ENCODE peak calls at places on chromosome 12, in ten cellular contexts. S is ELR; T is stimulated activated CD4-positive, alpha-beta T cell treated with anti-CD3 and anti-CD28 coated beads, Interleukin-15, amount 100 ng/mL, for 1 hour; I is NCI-H524; U is activated T-helper 1 cell treated with anti-CD3 and anti-CD28 coated beads, Interleukin-2, amount 50 U/mL, for 16 hours; M is amniotic stem cell; X is smooth muscle cell of the brain vasculature; L is activated T-cell treated with anti-CD3 and anti-CD28 coated beads for 1 hour; A is lower lobe of right lung; W is PC-9. O is an unnamed sample.

GRCh38 chr12:2332947-2333346 is 280.2 kb downstream of the CACNA1C start:
- DNase-seq in T (no peak), M (no peak), I (no peak), L (no peak), S (no peak), A (no peak), X (no peak), W (no peak), U (no peak), O (no peak)

GRCh38 chr12:131827961-131828534 is at the start of gene MMP17:
- DNase-seq in L (no peak), A (no peak), S (peak; percentile 84), M (peak; percentile 44), U (no peak), I (peak; percentile 52), T (no peak), X (no peak), W (no peak), O (peak; percentile 43)

GRCh38 chr12:109466821-109467220 is 10.3 kb downstream of the KCTD10 start:
- DNase-seq in T (no peak), X (no peak), W (no peak), M (no peak), I (no peak), U (no peak), A (no peak), S (no peak), L (no peak), O (no peak)

GRCh38 chr12:101839324-101840283 is 8.8 kb upstream of the GNPTAB start:
- DNase-seq in T (peak; percentile 25), M (no peak), A (no peak), W (no peak), U (peak; percentile 46), I (peak; percentile 51), S (peak; percentile 76), L (peak; percentile 57), X (peak; percentile 26), O (peak; percentile 68)

GRCh38 chr12:120903382-120903817 is 758 bp downstream of the SPPL3 start:
- DNase-seq in S (peak; percentile 74), L (peak; percentile 35), A (peak; percentile 80), I (peak; percentile 19), T (peak; percentile 38), X (no peak), U (peak; percentile 44), M (no peak), W (peak; percentile 55), O (peak; percentile 53)

GRCh38 chr12:77571127-77571526 is 259.6 kb upstream of the NAV3 start:
- DNase-seq in X (no peak), S (no peak), M (no peak), L (no peak), W (no peak), I (no peak), T (no peak), A (no peak), U (no peak), O (no peak)

GRCh38 chr12:106135781-106136180 is 3.0 kb downstream of the NUAK1 start:
- DNase-seq in T (no peak), L (no peak), S (peak; percentile 61), M (no peak), I (no peak), A (no peak), X (no peak), U (no peak), W (peak; percentile 69), O (no peak)

GRCh38 chr12:92408072-92408900 is 262.6 kb upstream of the BTG1 start:
- DNase-seq in M (no peak), T (no peak), X (no peak), A (no peak), I (peak; percentile 65), S (peak; percentile 48), U (no peak), L (no peak), W (peak; percentile 39), O (peak; percentile 34)

GRCh38 chr12:15962760-15963159 is 51.6 kb downstream of the DERA start:
- DNase-seq in I (no peak), W (peak; percentile 92), T (no peak), A (no peak), M (no peak), L (no peak), X (no peak), U (no peak), S (peak; percentile 55), O (no peak)

GRCh38 chr12:52139579-52140062 is 52.2 kb downstream of the KRT80 start:
- DNase-seq in T (no peak), X (no peak), U (no peak), M (no peak), S (peak; percentile 58), L (no peak), W (peak; percentile 62), A (no peak), I (peak; percentile 36), O (peak; percentile 34)

GRCh38 chr12:91999823-92000222 is 145.8 kb downstream of the BTG1 start:
- DNase-seq in X (no peak), I (no peak), S (no peak), M (no peak), A (no peak), U (no peak), T (no peak), L (no peak), W (no peak), O (no peak)

GRCh38 chr12:116393859-116394650 is 116.6 kb upstream of the MED13L start:
- DNase-seq in S (no peak), I (no peak), L (no peak), W (no peak), T (no peak), M (no peak), A (no peak), U (no peak), X (no peak), O (no peak)

GRCh38 chr12:109568486-109568885 is 4.8 kb downstream of the MMAB start:
- DNase-seq in W (no peak), I (no peak), S (no peak), M (no peak), L (no peak), U (no peak), X (no peak), A (no peak), T (no peak), O (no peak)

GRCh38 chr12:131378861-131379665 is 331.8 kb upstream of the SFSWAP start:
- DNase-seq in S (no peak), X (no peak), W (no peak), U (no peak), M (no peak), A (peak; percentile 28), I (no peak), T (no peak), L (no peak), O (no peak)

GRCh38 chr12:20646239-20646827 is 48.8 kb upstream of the SLCO1C1 start:
- DNase-seq in I (peak; percentile 38), M (peak; percentile 41), U (no peak), T (no peak), L (no peak), A (no peak), S (peak; percentile 50), W (no peak), X (no peak), O (no peak)

GRCh38 chr12:20105938-20106337 is 262.4 kb upstream of the PDE3A start:
- DNase-seq in X (no peak), T (no peak), W (no peak), A (no peak), S (no peak), L (no peak), I (no peak), M (no peak), U (no peak), O (no peak)

GRCh38 chr12:129696952-129697351 is 206.9 kb downstream of the TMEM132D start:
- DNase-seq in M (peak; percentile 53), A (no peak), I (peak; percentile 5), X (peak; percentile 29), W (no peak), U (no peak), T (no peak), L (no peak), S (no peak), O (no peak)

GRCh38 chr12:111439657-111440151 is 34.0 kb downstream of the SH2B3 start:
- DNase-seq in M (no peak), X (no peak), T (no peak), S (no peak), W (no peak), A (no peak), I (peak; percentile 87), U (no peak), L (no peak), O (no peak)

GRCh38 chr12:6767301-6767591 is 1.1 kb downstream of the PTMS start:
- DNase-seq in S (peak; percentile 35), U (no peak), X (no peak), A (no peak), W (no peak), I (no peak), T (no peak), M (no peak), L (no peak), O (no peak)

GRCh38 chr12:45192041-45192695 is 23.7 kb upstream of the ANO6 start:
- DNase-seq in I (no peak), W (peak; percentile 85), M (no peak), L (no peak), A (no peak), T (no peak), S (peak; percentile 85), U (no peak), X (no peak), O (no peak)

GRCh38 chr12:11882301-11883019 is 188.3 kb upstream of the BCL2L14 start:
- DNase-seq in T (no peak), A (no peak), I (no peak), L (no peak), U (no peak), W (no peak), S (peak; percentile 28), M (no peak), X (no peak), O (no peak)

GRCh38 chr12:12901158-12901791 is 9.9 kb downstream of the GPRC5A start:
- DNase-seq in X (no peak), W (peak; percentile 86), L (no peak), I (no peak), M (peak; percentile 90), U (no peak), T (no peak), A (no peak), S (peak; percentile 98), O (no peak)

GRCh38 chr12:84091642-84092041 is 821.0 kb downstream of the SLC6A15 start:
- DNase-seq in L (no peak), A (no peak), U (no peak), M (no peak), S (no peak), I (no peak), T (no peak), W (no peak), X (no peak), O (no peak)

GRCh38 chr12:128626808-128627320 is 196.9 kb downstream of the SLC15A4 start:
- DNase-seq in M (no peak), S (no peak), A (no peak), L (no peak), X (no peak), T (no peak), W (no peak), I (peak; percentile 50), U (no peak), O (no peak)

GRCh38 chr12:112198120-112198733 is 72.9 kb downstream of the TRAFD1 start:
- DNase-seq in S (peak; percentile 75), M (peak; percentile 11), A (peak; percentile 52), U (peak; percentile 7), T (peak; percentile 18), X (peak; percentile 33), W (peak; percentile 42), I (peak; percentile 71), L (peak; percentile 26), O (peak; percentile 20)

GRCh38 chr12:114245555-114245954 is 160.4 kb downstream of the TBX5 start:
- DNase-seq in L (no peak), A (no peak), W (no peak), M (no peak), T (no peak), I (no peak), X (no peak), U (no peak), S (peak; percentile 40), O (no peak)

GRCh38 chr12:131920157-131920508 is 8.9 kb upstream of the PUS1 start:
- DNase-seq in T (no peak), M (no peak), S (no peak), A (no peak), I (no peak), W (no peak), L (no peak), U (no peak), X (no peak), O (no peak)

GRCh38 chr12:132517013-132517739 is 27.2 kb downstream of the FBRSL1 start:
- DNase-seq in U (no peak), A (no peak), X (no peak), I (no peak), S (no peak), T (no peak), M (no peak), W (no peak), L (no peak), O (no peak)

O was measured in memory B cell.